ENCODE peak calls at places on chromosomes 2 and 18, in six cellular contexts. V, L, Y, J, S and Q are unnamed samples.

GRCh38 chr2:179107737-179108136 is 57.8 kb upstream of the CCDC141 start:
- DNase-seq in V (peak), L (peak), Y (no peak), J (no peak), S (no peak), Q (no peak)

GRCh38 chr2:28610583-28611201 is 114.8 kb downstream of the PLB1 start:
- DNase-seq in V (peak), L (peak), Y (peak), J (peak), S (no peak), Q (peak)

GRCh38 chr2:17334300-17334699 is 183.9 kb downstream of the RAD51AP2 start:
- DNase-seq in V (no peak), L (no peak), Y (no peak), J (no peak), S (no peak), Q (no peak)

GRCh38 chr18:48166971-48167370 is 236.5 kb upstream of the SMAD2 start:
- DNase-seq in V (no peak), L (no peak), Y (no peak), J (peak), S (peak), Q (no peak)

GRCh38 chr18:48824231-48824970 is 126.4 kb downstream of the SMAD7 start:
- DNase-seq in V (no peak), L (no peak), Y (no peak), J (no peak), S (no peak), Q (no peak)

GRCh38 chr2:170966648-170967396 is 37.8 kb downstream of the GORASP2 start:
- DNase-seq in V (no peak), L (no peak), Y (no peak), J (no peak), S (no peak), Q (peak)

GRCh38 chr18:68925268-68925667 is 127.4 kb downstream of the CCDC102B start:
- DNase-seq in V (peak), L (no peak), Y (no peak), J (no peak), S (no peak), Q (peak)

GRCh38 chr18:31487251-31488015 is 10.5 kb upstream of the DSG2 start:
- DNase-seq in V (peak), L (peak), Y (no peak), J (no peak), S (no peak), Q (peak)

GRCh38 chr2:172395503-172395902 is 31.9 kb upstream of the ITGA6 start:
- DNase-seq in V (peak), L (peak), Y (no peak), J (no peak), S (no peak), Q (no peak)

GRCh38 chr2:104766683-104767082 is 87.2 kb upstream of the POU3F3 start:
- DNase-seq in V (no peak), L (no peak), Y (no peak), J (no peak), S (no peak), Q (no peak)

GRCh38 chr2:187900023-187900422 is 345.8 kb upstream of the TFPI start:
- DNase-seq in V (no peak), L (peak), Y (no peak), J (no peak), S (no peak), Q (no peak)

DNA sequence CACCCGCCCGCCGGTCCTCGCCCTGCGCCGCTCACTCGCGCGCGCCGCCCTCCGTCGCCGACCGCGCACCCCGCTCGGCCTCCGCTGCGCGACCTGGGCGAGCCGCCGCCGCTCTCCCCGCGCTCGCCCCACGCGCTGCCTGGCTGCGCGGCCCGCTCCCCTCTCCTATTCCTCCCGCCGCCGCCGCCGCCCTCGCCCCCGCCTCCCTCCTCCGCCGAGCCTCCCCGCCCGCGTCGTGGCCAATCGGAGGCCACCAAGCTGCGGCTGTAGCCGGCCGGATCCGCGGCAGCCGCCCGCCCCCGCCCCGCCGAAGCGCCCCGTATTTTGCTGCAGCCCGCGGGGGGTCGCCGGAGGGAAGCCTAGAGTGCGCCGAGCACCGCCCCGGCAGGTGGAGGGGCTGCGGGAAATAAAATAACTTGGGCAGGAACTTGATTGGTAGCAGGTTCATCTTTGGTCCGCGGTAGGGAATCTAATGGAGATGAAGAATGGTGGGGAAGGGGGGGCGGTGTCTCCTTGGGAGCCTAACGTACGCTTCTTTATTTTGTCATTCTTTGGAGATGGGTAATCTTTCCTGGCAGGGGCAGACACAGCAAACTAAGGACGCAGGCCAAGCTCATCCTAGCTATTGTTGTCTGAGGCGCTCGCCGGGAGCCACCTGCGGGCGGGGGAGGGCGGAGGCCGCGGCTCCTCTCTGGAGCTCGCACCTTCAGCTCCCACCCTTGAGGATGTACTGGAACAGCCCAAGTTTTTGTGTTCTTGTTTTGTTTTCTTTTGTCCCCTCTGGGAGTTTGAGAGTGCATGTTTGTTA is 1.1 kb upstream of the CDH2 start:
- DNase-seq in V (peak), L (peak), Y (no peak), J (no peak), S (peak), Q (peak)
- TF ChIP-seq CTCF in V (no peak), L (peak), Y (no peak), J (no peak), S (peak), Q (no peak)

GRCh38 chr2:46183426-46183825 is 113.8 kb upstream of the EPAS1 start:
- DNase-seq in V (no peak), L (no peak), Y (no peak), J (no peak), S (no peak), Q (no peak)

GRCh38 chr2:46181789-46182530 is 115.2 kb upstream of the EPAS1 start:
- DNase-seq in V (no peak), L (no peak), Y (no peak), J (no peak), S (no peak), Q (no peak)

GRCh38 chr2:46187112-46187618 is 110.0 kb upstream of the EPAS1 start:
- DNase-seq in V (peak), L (peak), Y (no peak), J (peak), S (no peak), Q (no peak)

GRCh38 chr2:46188041-46188715 is 109.0 kb upstream of the EPAS1 start:
- DNase-seq in V (no peak), L (no peak), Y (no peak), J (no peak), S (no peak), Q (no peak)

GRCh38 chr2:46184794-46185583 is 112.2 kb upstream of the EPAS1 start:
- DNase-seq in V (no peak), L (no peak), Y (no peak), J (no peak), S (no peak), Q (no peak)
- TF ChIP-seq CTCF in V (peak), L (peak), Y (no peak), J (no peak), S (no peak), Q (no peak)

GRCh38 chr2:85755122-85756027 is 1.6 kb downstream of the ATOH8 start:
- DNase-seq in V (peak), L (peak), Y (no peak), J (no peak), S (peak), Q (no peak)

GRCh38 chr2:85756195-85756594 is 2.4 kb downstream of the ATOH8 start:
- DNase-seq in V (no peak), L (no peak), Y (no peak), J (no peak), S (peak), Q (no peak)

GRCh38 chr2:85753035-85753524 is 711 bp upstream of the ATOH8 start:
- DNase-seq in V (no peak), L (no peak), Y (no peak), J (no peak), S (no peak), Q (no peak)

GRCh38 chr2:85753525-85754312 is at the start of gene ATOH8:
- DNase-seq in V (peak), L (peak), Y (peak), J (peak), S (peak), Q (peak)

GRCh38 chr2:85754313-85755095 is 713 bp downstream of the ATOH8 start:
- DNase-seq in V (peak), L (peak), Y (no peak), J (peak), S (peak), Q (peak)
- TF ChIP-seq CTCF in V (peak), L (no peak), Y (no peak), J (peak), S (peak), Q (no peak)

DNA sequence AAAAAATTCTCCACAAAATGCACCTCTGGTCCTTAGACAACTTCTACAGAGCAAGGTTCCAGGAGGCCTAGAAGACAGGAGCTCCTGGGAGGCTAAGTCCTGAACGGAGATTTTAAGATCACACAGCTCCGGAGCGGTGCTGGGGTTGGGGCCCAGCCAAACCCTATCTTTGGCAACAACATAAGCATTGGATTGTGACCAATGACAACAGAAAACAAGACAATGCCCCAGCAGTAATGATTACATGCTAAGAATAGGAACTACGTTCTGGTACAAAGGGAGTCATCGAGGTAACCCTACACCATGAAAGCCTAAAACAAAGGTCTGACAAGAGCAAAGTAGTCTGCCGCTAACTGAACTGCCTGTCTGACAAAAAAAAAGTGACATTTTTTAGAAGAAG is 171.2 kb downstream of the CMPK2 start:
- DNase-seq in V (no peak), L (no peak), Y (no peak), J (no peak), S (peak), Q (no peak)
- TF ChIP-seq CTCF in V (no peak), L (no peak), Y (no peak), J (no peak), S (no peak), Q (no peak)

GRCh38 chr2:129229830-129230441 is 749.5 kb upstream of the RAB6C start:
- DNase-seq in V (no peak), L (no peak), Y (no peak), J (no peak), S (no peak), Q (no peak)

GRCh38 chr2:129236601-129237000 is 742.9 kb upstream of the RAB6C start:
- DNase-seq in V (no peak), L (no peak), Y (no peak), J (no peak), S (no peak), Q (no peak)

GRCh38 chr2:129231924-129232323 is 747.5 kb upstream of the RAB6C start:
- DNase-seq in V (no peak), L (no peak), Y (no peak), J (no peak), S (no peak), Q (no peak)

GRCh38 chr2:129233166-129233565 is 746.3 kb upstream of the RAB6C start:
- DNase-seq in V (no peak), L (no peak), Y (no peak), J (no peak), S (no peak), Q (no peak)

GRCh38 chr2:129233751-129234406 is 745.6 kb upstream of the RAB6C start:
- DNase-seq in V (peak), L (no peak), Y (no peak), J (no peak), S (no peak), Q (no peak)
- TF ChIP-seq CTCF in V (no peak), L (no peak), Y (no peak), J (peak), S (peak), Q (no peak)

GRCh38 chr2:38528008-38528442 is 74.7 kb downstream of the HNRNPLL start:
- DNase-seq in V (peak), L (peak), Y (no peak), J (no peak), S (peak), Q (peak)
- TF ChIP-seq CTCF in V (no peak), L (no peak), Y (no peak), J (no peak), S (peak), Q (no peak)

GRCh38 chr18:77366725-77367641 is 117.3 kb downstream of the GALR1 start:
- DNase-seq in V (peak), L (no peak), Y (no peak), J (peak), S (no peak), Q (no peak)
- TF ChIP-seq CTCF in V (no peak), L (no peak), Y (no peak), J (no peak), S (no peak), Q (no peak)